ENCODE peak calls at places on chromosome 20, in six cellular contexts. E is suprapubic skin; H is cerebellar cortex; R is KBM-7; A is effector memory CD8-positive, alpha-beta T cell; K is OCI-LY7. S is an unnamed sample.

GRCh38 chr20:3847419-3847940 is 846 bp downstream of the MAVS start:
- DNase-seq in K (peak), R (no peak), A (no peak), E (no peak), H (peak), S (no peak)

GRCh38 chr20:56974499-56975250 is 291.8 kb downstream of the BMP7 start:
- DNase-seq in R (peak), K (peak), A (no peak), H (peak), E (no peak), S (no peak)

GRCh38 chr20:12927489-12927888 is 81.3 kb upstream of the SPTLC3 start:
- DNase-seq in R (no peak), K (no peak), A (no peak), E (no peak), H (no peak), S (no peak)

GRCh38 chr20:2093200-2093781 is 8.3 kb upstream of the STK35 start:
- DNase-seq in A (no peak), E (no peak), R (peak), H (peak), K (peak), S (no peak)

GRCh38 chr20:25053207-25054132 is 4.5 kb downstream of the ACSS1 start:
- DNase-seq in H (peak), A (no peak), R (peak), E (no peak), K (no peak), S (peak)

GRCh38 chr20:62320581-62321354 is 18.0 kb downstream of the ADRM1 start:
- DNase-seq in R (no peak), A (no peak), K (peak), H (no peak), E (no peak), S (no peak)

GRCh38 chr20:25487306-25487705 is 79.8 kb downstream of the GINS1 start:
- DNase-seq in E (no peak), A (no peak), K (no peak), H (no peak), R (no peak), S (no peak)

GRCh38 chr20:2890743-2891142 is 17.5 kb downstream of the PTPRA start:
- DNase-seq in K (no peak), E (no peak), H (no peak), R (no peak), A (no peak), S (no peak)

GRCh38 chr20:10660661-10661060 is 13.1 kb downstream of the JAG1 start:
- DNase-seq in H (no peak), A (no peak), E (peak), R (no peak), K (no peak), S (no peak)

GRCh38 chr20:52447232-52447566 is 255.6 kb upstream of the ZFP64 start:
- DNase-seq in H (no peak), A (no peak), K (no peak), R (no peak), E (no peak), S (no peak)

GRCh38 chr20:58824843-58825242 is 25.9 kb downstream of the GNAS-AS1 start:
- DNase-seq in K (no peak), E (no peak), A (no peak), R (no peak), H (no peak), S (no peak)

GRCh38 chr20:48468571-48468970 is 359.2 kb downstream of the PREX1 start:
- DNase-seq in E (no peak), H (no peak), R (no peak), A (no peak), K (no peak), S (no peak)

GRCh38 chr20:36644713-36645109 is 1.3 kb downstream of the SLA2 start:
- DNase-seq in H (no peak), A (no peak), E (no peak), K (no peak), R (no peak), S (no peak)

GRCh38 chr20:45495438-45495985 is 19.9 kb downstream of the SPINT3 start:
- DNase-seq in H (no peak), E (no peak), K (no peak), R (no peak), A (no peak), S (no peak)

GRCh38 chr20:1828786-1829131 is 66.4 kb upstream of the SIRPA start:
- DNase-seq in A (no peak), K (no peak), R (no peak), H (no peak), E (no peak), S (no peak)

GRCh38 chr20:7087803-7088202 is 320.3 kb downstream of the BMP2 start:
- DNase-seq in H (no peak), R (no peak), K (no peak), A (no peak), E (no peak), S (no peak)

GRCh38 chr20:4441871-4442270 is 279.8 kb upstream of the PRND start:
- DNase-seq in K (no peak), R (no peak), E (no peak), H (no peak), A (no peak), S (no peak)

GRCh38 chr20:46933150-46933549 is 38.5 kb downstream of the EYA2 start:
- DNase-seq in R (no peak), A (no peak), H (no peak), E (no peak), K (no peak), S (no peak)

GRCh38 chr20:45940053-45940452 is 5.6 kb downstream of the PCIF1 start:
- DNase-seq in E (no peak), K (no peak), H (no peak), A (no peak), R (no peak), S (no peak)

GRCh38 chr20:56788041-56788670 is 159.1 kb downstream of the TFAP2C start:
- DNase-seq in K (no peak), A (no peak), R (no peak), H (no peak), E (no peak), S (no peak)

GRCh38 chr20:25037288-25038102 is 20.4 kb downstream of the ACSS1 start:
- DNase-seq in H (no peak), R (peak), K (no peak), E (no peak), A (no peak), S (no peak)

GRCh38 chr20:50758469-50758868 is 27.1 kb downstream of the PARD6B start:
- DNase-seq in K (no peak), A (no peak), R (no peak), E (no peak), H (no peak), S (no peak)

GRCh38 chr20:44040202-44040915 is 125.7 kb downstream of the TOX2 start:
- DNase-seq in K (no peak), A (no peak), E (no peak), H (no peak), R (no peak), S (no peak)

GRCh38 chr20:32179515-32179914 is 28.0 kb downstream of the PLAGL2 start:
- DNase-seq in A (no peak), E (peak), K (no peak), H (no peak), R (no peak), S (no peak)